ENCODE peak calls at places on chromosomes 13 and 19, in four cellular contexts. One of them, this sample, is unnamed.

GRCh38 chr13:32164622-32165268 is 133.2 kb downstream of the FRY start:
- DNase-seq in tibial artery: no peak
- DNase-seq in psoas muscle: no peak
- DNase-seq in uterus: no peak
- DNase-seq in this sample: no peak

GRCh38 chr13:37700887-37701286 is 102.3 kb upstream of the POSTN start:
- DNase-seq in tibial artery: no peak
- DNase-seq in uterus: no peak
- DNase-seq in psoas muscle: no peak
- DNase-seq in this sample: no peak

GRCh38 chr19:45271709-45272108 is 20.6 kb downstream of the MARK4 start:
- DNase-seq in psoas muscle: no peak
- DNase-seq in uterus: no peak
- DNase-seq in tibial artery: no peak
- DNase-seq in this sample: no peak

GRCh38 chr13:112545866-112546265 is 42.1 kb downstream of the TUBGCP3 start:
- DNase-seq in uterus: no peak
- DNase-seq in tibial artery: no peak
- DNase-seq in psoas muscle: no peak
- DNase-seq in this sample: no peak

GRCh38 chr13:50616101-50616500 is 227.4 kb downstream of the DLEU7 start:
- DNase-seq in uterus: no peak
- DNase-seq in psoas muscle: no peak
- DNase-seq in tibial artery: no peak
- DNase-seq in this sample: no peak

GRCh38 chr13:113786262-113786841 is 27.3 kb downstream of the TMEM255B start:
- DNase-seq in tibial artery: peak; percentile 13
- DNase-seq in uterus: no peak
- DNase-seq in psoas muscle: no peak
- DNase-seq in this sample: no peak

GRCh38 chr19:34145741-34146202 is 26.5 kb upstream of the LSM14A start:
- DNase-seq in uterus: peak; percentile 29
- DNase-seq in tibial artery: no peak
- DNase-seq in psoas muscle: no peak
- DNase-seq in this sample: peak; percentile 42

GRCh38 chr13:28273919-28274318 is 135.6 kb downstream of the PAN3 start:
- DNase-seq in tibial artery: no peak
- DNase-seq in psoas muscle: no peak
- DNase-seq in uterus: no peak
- DNase-seq in this sample: no peak

GRCh38 chr19:6948884-6949283 is 61.5 kb downstream of the ADGRE1 start:
- DNase-seq in tibial artery: no peak
- DNase-seq in uterus: no peak
- DNase-seq in psoas muscle: no peak
- DNase-seq in this sample: no peak

GRCh38 chr19:5002143-5002542 is 33.2 kb downstream of the KDM4B start:
- DNase-seq in tibial artery: no peak
- DNase-seq in uterus: no peak
- DNase-seq in psoas muscle: no peak
- DNase-seq in this sample: no peak

GRCh38 chr19:58409010-58409790 is 751 bp downstream of the ZNF584 start:
- DNase-seq in psoas muscle: no peak
- DNase-seq in uterus: no peak
- DNase-seq in tibial artery: peak; percentile 62
- DNase-seq in this sample: peak; percentile 62

GRCh38 chr19:42478765-42479307 is 36.1 kb upstream of the CXCL17 start:
- DNase-seq in tibial artery: no peak
- DNase-seq in psoas muscle: no peak
- DNase-seq in uterus: no peak
- DNase-seq in this sample: no peak

GRCh38 chr19:46761418-46761831 is 15.2 kb upstream of the STRN4 start:
- DNase-seq in tibial artery: no peak
- DNase-seq in psoas muscle: no peak
- DNase-seq in uterus: no peak
- DNase-seq in this sample: no peak

GRCh38 chr19:46764817-46765291 is 18.6 kb upstream of the STRN4 start:
- DNase-seq in uterus: no peak
- DNase-seq in psoas muscle: no peak
- DNase-seq in tibial artery: no peak
- DNase-seq in this sample: no peak

GRCh38 chr19:46772170-46773017 is 16.0 kb downstream of the SLC1A5 start:
- DNase-seq in tibial artery: no peak
- DNase-seq in psoas muscle: no peak
- DNase-seq in uterus: no peak
- DNase-seq in this sample: no peak

GRCh38 chr19:46762245-46762890 is 16.1 kb upstream of the STRN4 start:
- DNase-seq in uterus: no peak
- DNase-seq in tibial artery: no peak
- DNase-seq in psoas muscle: no peak
- DNase-seq in this sample: no peak

DNA sequence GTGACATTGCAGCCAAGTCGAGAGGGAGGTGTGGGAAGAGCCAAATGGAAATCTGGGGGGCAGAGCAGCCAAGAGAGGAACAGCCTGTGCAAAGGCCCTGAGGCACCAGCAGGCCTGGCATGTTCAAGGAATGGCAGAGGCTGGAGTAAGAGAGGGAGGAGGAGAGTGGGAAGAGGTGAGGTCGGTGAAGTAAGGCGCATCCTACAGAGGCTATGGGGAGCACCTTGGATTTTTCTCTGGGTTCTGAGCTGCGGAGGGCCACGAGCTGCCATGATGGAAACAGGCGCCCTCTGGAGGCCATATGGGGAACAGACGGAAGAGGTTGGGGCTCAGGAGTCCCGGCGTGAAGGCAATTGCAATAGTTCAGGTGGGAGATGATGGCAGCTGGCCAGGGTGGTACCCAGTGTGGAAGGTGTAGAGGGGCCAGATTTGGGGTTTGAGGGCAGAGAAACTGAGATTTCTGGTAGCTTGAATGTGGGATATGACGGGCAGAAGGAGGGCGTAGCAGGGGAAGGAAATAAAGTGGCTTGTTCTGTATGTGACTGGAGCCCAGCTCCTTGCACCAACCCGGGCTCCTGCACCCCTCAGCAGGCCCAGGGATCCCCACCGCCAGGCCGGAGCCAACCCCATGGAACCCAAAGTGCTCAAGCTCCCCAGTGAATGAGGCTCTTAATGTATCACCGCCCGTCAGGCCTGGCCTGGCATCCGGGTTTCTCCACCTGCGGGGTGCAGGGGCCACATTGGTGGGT is 20.5 kb upstream of the STRN4 start:
- DNase-seq in tibial artery: no peak
- DNase-seq in uterus: no peak
- DNase-seq in psoas muscle: peak; percentile 37
- DNase-seq in this sample: no peak
- TF ChIP-seq CTCF in tibial artery: peak; percentile 46
- TF ChIP-seq CTCF in uterus: peak; percentile 34
- TF ChIP-seq CTCF in psoas muscle: peak; percentile 54
- TF ChIP-seq CTCF in this sample: no peak

GRCh38 chr19:16366056-16366432 is 41.4 kb downstream of the KLF2 start:
- DNase-seq in uterus: no peak
- DNase-seq in psoas muscle: no peak
- DNase-seq in tibial artery: no peak
- DNase-seq in this sample: no peak
- H3K4me3 ChIP-seq in uterus: no peak overlapping the region
- H3K4me3 ChIP-seq in psoas muscle: peak overlapping the region; percentile 30
- H3K4me3 ChIP-seq in tibial artery: no peak overlapping the region
- H3K4me3 ChIP-seq in this sample: no peak overlapping the region

GRCh38 chr19:2803486-2804155 is 16.0 kb upstream of the ZNF554 start:
- DNase-seq in tibial artery: no peak
- DNase-seq in psoas muscle: no peak
- DNase-seq in uterus: no peak
- DNase-seq in this sample: no peak
- H3K36me3 ChIP-seq in tibial artery: peaks cover 58% of the 10 kb centered on the region
- H3K36me3 ChIP-seq in psoas muscle: no peaks in the 10 kb centered on the region
- H3K36me3 ChIP-seq in uterus: no peaks in the 10 kb centered on the region
- H3K36me3 ChIP-seq in this sample: no peaks in the 10 kb centered on the region

GRCh38 chr13:21528616-21529015 is 69.5 kb upstream of the ZDHHC20 start:
- DNase-seq in psoas muscle: no peak
- DNase-seq in tibial artery: no peak
- DNase-seq in uterus: no peak
- DNase-seq in this sample: no peak

GRCh38 chr13:21526707-21527454 is 67.8 kb upstream of the ZDHHC20 start:
- DNase-seq in uterus: no peak
- DNase-seq in psoas muscle: no peak
- DNase-seq in tibial artery: no peak
- DNase-seq in this sample: no peak

GRCh38 chr13:21531475-21531874 is 72.4 kb upstream of the ZDHHC20 start:
- DNase-seq in tibial artery: no peak
- DNase-seq in psoas muscle: no peak
- DNase-seq in uterus: no peak
- DNase-seq in this sample: no peak

GRCh38 chr13:21529102-21529893 is 70.2 kb upstream of the ZDHHC20 start:
- DNase-seq in tibial artery: no peak
- DNase-seq in psoas muscle: no peak
- DNase-seq in uterus: no peak
- DNase-seq in this sample: no peak

DNA sequence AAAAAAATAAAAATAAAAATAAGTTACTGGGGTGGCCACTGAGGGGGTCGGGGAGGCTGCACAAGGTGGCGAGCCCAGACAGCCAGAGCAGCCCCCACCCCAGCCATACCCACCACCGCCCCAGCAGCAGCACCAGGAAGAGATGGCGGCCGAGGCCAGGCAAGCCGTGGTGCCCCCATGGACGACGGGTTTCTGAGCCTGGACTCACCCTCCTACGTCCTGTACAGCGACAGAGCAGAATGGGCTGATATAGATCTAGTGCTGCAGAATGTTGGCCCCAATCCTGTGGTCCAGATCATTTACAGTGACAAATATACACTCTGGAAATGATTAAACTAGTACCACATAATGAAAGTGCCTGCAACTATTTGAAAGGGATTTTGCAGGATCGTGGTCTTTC is 71.6 kb upstream of the ZDHHC20 start:
- DNase-seq in tibial artery: no peak
- DNase-seq in uterus: no peak
- DNase-seq in psoas muscle: no peak
- DNase-seq in this sample: no peak
- TF ChIP-seq CTCF in tibial artery: no peak
- TF ChIP-seq CTCF in uterus: no peak
- TF ChIP-seq CTCF in psoas muscle: no peak
- TF ChIP-seq CTCF in this sample: no peak

DNA sequence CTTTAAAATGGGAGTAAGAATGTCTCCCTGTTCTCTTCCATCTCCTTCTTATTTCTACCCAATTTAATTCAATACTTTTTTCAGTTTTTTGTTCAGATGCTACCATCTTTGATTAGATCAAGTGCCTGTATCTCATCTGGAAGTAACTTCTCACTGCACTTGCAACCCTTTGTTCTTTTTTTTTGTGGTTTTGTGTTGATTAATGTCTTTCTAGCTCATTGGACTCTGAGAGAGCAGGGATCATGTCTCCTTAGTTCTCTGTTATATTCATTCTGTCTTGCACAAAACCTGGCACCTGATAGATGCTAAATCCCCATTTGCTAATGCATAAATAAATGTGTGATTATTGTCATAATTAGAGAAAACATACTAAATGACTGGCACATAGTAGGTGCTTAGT is 834 bp upstream of the ITGBL1 start:
- DNase-seq in psoas muscle: no peak
- DNase-seq in uterus: no peak
- DNase-seq in tibial artery: no peak
- DNase-seq in this sample: no peak
- H3K4me3 ChIP-seq in psoas muscle: no peak overlapping the region
- H3K4me3 ChIP-seq in uterus: no peak overlapping the region
- H3K4me3 ChIP-seq in tibial artery: peak overlapping the region; percentile 67
- H3K4me3 ChIP-seq in this sample: no peak overlapping the region

GRCh38 chr19:41319500-41320184 is 9.7 kb downstream of the CCDC97 start:
- DNase-seq in psoas muscle: no peak
- DNase-seq in uterus: no peak
- DNase-seq in tibial artery: no peak
- DNase-seq in this sample: no peak
- H3K36me3 ChIP-seq in psoas muscle: peaks cover 3% of the 10 kb centered on the region
- H3K36me3 ChIP-seq in uterus: no peaks in the 10 kb centered on the region
- H3K36me3 ChIP-seq in tibial artery: peaks cover 54% of the 10 kb centered on the region
- H3K36me3 ChIP-seq in this sample: no peaks in the 10 kb centered on the region

DNA sequence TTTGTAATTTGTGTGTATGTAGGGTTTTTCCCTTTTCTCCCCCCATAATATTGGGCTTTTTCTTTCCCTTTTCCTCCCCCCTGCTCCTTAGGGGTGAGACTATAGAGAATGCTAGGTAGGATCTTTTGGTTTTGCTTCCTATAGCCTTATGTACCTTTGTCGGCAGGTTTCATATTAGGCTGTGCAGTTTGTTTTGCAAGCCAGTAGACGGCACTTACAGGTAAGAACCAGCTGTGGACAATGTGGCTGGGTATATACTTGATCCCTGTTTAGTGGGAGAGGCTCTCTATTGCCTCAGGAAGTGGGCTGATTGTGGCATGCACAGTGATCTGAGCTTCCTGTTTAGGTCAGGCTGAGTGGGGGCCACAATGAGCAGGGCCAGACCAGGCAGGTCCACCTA is 359.2 kb upstream of the OBI1 start:
- DNase-seq in uterus: no peak
- DNase-seq in psoas muscle: no peak
- DNase-seq in tibial artery: no peak
- DNase-seq in this sample: no peak
- TF ChIP-seq CTCF in uterus: no peak
- TF ChIP-seq CTCF in psoas muscle: no peak
- TF ChIP-seq CTCF in tibial artery: no peak
- TF ChIP-seq CTCF in this sample: no peak

GRCh38 chr19:35288331-35288730 is 3.6 kb upstream of the MAG start:
- DNase-seq in tibial artery: no peak
- DNase-seq in psoas muscle: no peak
- DNase-seq in uterus: no peak
- DNase-seq in this sample: no peak

GRCh38 chr19:35287713-35288112 is 4.2 kb upstream of the MAG start:
- DNase-seq in tibial artery: no peak
- DNase-seq in psoas muscle: no peak
- DNase-seq in uterus: no peak
- DNase-seq in this sample: no peak

GRCh38 chr19:35281303-35281702 is 1.0 kb upstream of the HAMP start:
- DNase-seq in psoas muscle: no peak
- DNase-seq in tibial artery: no peak
- DNase-seq in uterus: no peak
- DNase-seq in this sample: no peak

GRCh38 chr19:35279985-35280821 is 2.1 kb upstream of the HAMP start:
- DNase-seq in uterus: no peak
- DNase-seq in tibial artery: no peak
- DNase-seq in psoas muscle: no peak
- DNase-seq in this sample: peak; percentile 65

GRCh38 chr19:35284153-35285140 is 2.1 kb downstream of the HAMP start:
- DNase-seq in uterus: no peak
- DNase-seq in psoas muscle: no peak
- DNase-seq in tibial artery: no peak
- DNase-seq in this sample: no peak
- H3K4me3 ChIP-seq in uterus: no peak overlapping the region
- H3K4me3 ChIP-seq in psoas muscle: no peak overlapping the region
- H3K4me3 ChIP-seq in tibial artery: no peak overlapping the region
- H3K4me3 ChIP-seq in this sample: no peak overlapping the region

GRCh38 chr19:46786236-46787039 is 2.0 kb downstream of the SLC1A5 start:
- DNase-seq in tibial artery: peak; percentile 85
- DNase-seq in psoas muscle: peak; percentile 69
- DNase-seq in uterus: peak; percentile 76
- DNase-seq in this sample: peak; percentile 68
- H3K36me3 ChIP-seq in tibial artery: peaks cover 17% of the 10 kb centered on the region
- H3K36me3 ChIP-seq in psoas muscle: no peaks in the 10 kb centered on the region
- H3K36me3 ChIP-seq in uterus: no peaks in the 10 kb centered on the region
- H3K36me3 ChIP-seq in this sample: no peaks in the 10 kb centered on the region